ENCODE peak calls at places on chromosomes 2 and 18, in eight cellular contexts. P is mammary epithelial cell, Y is stomach, A is left lung, O is transverse colon, C is heart left ventricle, F is hepatocyte, X is right lobe of liver. G is an unnamed sample.

GRCh38 chr18:9612215-9612830 is 2.0 kb downstream of the PPP4R1 start:
- DNase-seq in P (peak; percentile 67), Y (peak; percentile 44), A (no peak), O (peak; percentile 35), C (no peak), F (peak; percentile 61), X (no peak), G (peak; percentile 53)

GRCh38 chr18:10252494-10252893 is 201.9 kb upstream of the APCDD1 start:
- DNase-seq in P (no peak), Y (no peak), A (no peak), O (no peak), C (no peak), F (no peak), X (no peak), G (no peak)

GRCh38 chr2:60554649-60555065 is 1.2 kb upstream of the BCL11A start:
- DNase-seq in P (no peak), Y (no peak), A (peak; percentile 81), O (peak; percentile 37), C (no peak), F (peak; percentile 48), X (no peak), G (peak; percentile 55)

GRCh38 chr2:107412981-107413380 is 413.7 kb upstream of the RGPD4 start:
- DNase-seq in P (no peak), Y (no peak), A (no peak), O (no peak), C (no peak), F (no peak), X (no peak), G (no peak)

GRCh38 chr2:208006833-208007232 is 18.5 kb downstream of the PLEKHM3 start:
- DNase-seq in P (peak; percentile 82), Y (no peak), A (no peak), O (no peak), C (no peak), F (no peak), X (no peak), G (no peak)

GRCh38 chr2:28594369-28595108 is 98.7 kb downstream of the PLB1 start:
- DNase-seq in P (peak; percentile 94), Y (peak; percentile 96), A (peak; percentile 93), O (peak; percentile 96), C (peak; percentile 90), F (peak; percentile 95), X (peak; percentile 84), G (peak; percentile 96)

GRCh38 chr2:119063146-119063545 is 95.4 kb downstream of the C1QL2 start:
- DNase-seq in P (no peak), Y (no peak), A (no peak), O (no peak), C (no peak), F (no peak), X (no peak), G (no peak)

GRCh38 chr18:37322497-37323035 is 243.0 kb downstream of the CELF4 start:
- DNase-seq in P (no peak), Y (peak; percentile 42), A (no peak), O (peak; percentile 17), C (no peak), F (peak; percentile 53), X (peak; percentile 52), G (peak; percentile 24)

DNA sequence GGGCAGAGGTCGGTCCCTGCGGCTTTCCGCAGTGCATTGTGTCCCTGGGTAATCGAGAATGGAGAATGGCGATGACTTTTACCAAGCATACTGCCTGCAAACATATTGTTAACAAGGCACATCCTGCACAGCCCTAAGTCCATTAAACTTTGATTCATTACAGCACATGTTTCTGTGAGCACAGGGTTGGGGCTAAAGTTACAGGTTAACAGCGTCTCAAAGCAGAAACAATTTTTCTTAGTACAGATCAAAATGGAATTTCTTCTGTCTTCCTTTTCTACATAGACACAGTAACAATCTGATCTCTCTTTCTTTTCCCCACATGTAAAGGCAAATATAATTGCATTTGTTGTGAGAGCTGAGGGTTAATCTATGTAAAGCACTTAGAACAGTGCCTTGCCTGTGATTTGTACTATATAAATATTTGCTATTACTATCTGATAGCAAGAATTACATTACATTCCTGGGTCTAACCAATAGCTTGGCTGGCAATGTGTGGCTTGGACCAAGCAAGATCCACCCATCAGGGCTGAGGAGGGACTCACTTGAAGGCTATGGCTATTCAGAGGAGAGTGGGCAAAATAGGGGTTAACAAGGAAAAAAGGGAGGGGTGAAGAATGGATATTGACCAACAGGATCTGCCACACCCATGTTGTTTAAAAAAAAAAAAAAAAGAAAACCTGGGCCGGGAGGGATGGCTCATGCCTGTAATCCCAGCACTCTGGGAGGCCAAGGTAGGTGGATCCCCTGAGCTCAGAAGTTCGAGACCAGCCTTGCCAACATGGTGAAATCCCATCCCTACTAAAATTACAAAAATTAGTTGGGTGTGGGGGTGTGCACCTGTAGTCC is 19.8 kb upstream of the TMBIM1 start:
- DNase-seq in P (no peak), Y (peak; percentile 79), A (no peak), O (peak; percentile 33), C (no peak), F (peak; percentile 82), X (no peak), G (peak; percentile 57)
- H3K4me1 ChIP-seq in P (peaks cover 4% of the 10 kb centered on the region), Y (peaks cover 35% of the 10 kb centered on the region), A (peaks cover 57% of the 10 kb centered on the region), O (peaks cover 36% of the 10 kb centered on the region), C (no peaks in the 10 kb centered on the region), F (peaks cover 33% of the 10 kb centered on the region), X (peaks cover 38% of the 10 kb centered on the region), G (no peaks in the 10 kb centered on the region)

GRCh38 chr2:109718139-109718538 is 76.0 kb upstream of the RGPD5 start:
- DNase-seq in P (no peak), Y (no peak), A (no peak), O (no peak), C (no peak), F (no peak), X (no peak), G (no peak)

GRCh38 chr2:109711230-109712125 is 82.6 kb upstream of the RGPD5 start:
- DNase-seq in P (no peak), Y (no peak), A (no peak), O (no peak), C (no peak), F (no peak), X (no peak), G (no peak)

GRCh38 chr2:109712126-109712455 is 82.0 kb upstream of the RGPD5 start:
- DNase-seq in P (no peak), Y (no peak), A (no peak), O (no peak), C (no peak), F (no peak), X (peak; percentile 16), G (peak; percentile 7)

GRCh38 chr2:109712746-109713145 is 81.4 kb upstream of the RGPD5 start:
- DNase-seq in P (no peak), Y (peak; percentile 7), A (no peak), O (no peak), C (no peak), F (no peak), X (no peak), G (peak; percentile 10)

DNA sequence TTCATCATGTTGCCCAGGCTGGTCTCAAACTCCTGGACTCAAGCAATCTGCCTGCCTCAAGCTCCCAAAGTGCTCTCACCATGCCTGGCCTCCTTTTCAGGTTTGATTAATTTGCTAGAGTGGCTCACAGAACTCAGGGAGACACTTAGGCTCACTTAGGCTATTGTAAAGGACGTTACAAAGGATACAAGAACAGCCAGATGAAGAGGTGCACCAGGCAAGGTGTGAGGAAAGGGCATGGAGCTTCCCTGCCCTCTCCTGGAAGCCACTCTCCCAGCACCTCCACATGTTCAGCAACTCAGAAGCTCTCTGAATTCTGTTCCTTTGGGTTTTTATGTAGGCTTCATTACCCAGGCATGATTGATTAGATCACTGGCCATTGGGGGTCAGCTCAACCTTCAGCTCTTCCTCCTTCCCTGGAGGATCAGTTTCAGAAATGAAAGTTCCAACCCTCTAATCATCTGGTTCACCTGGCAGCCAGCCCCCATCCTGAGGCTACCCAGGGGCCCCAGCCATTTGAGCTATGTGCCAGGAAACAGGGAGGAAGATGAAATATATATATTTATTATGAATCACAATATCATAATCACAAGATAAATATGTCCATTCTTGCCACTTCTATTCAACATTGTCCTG is 78.7 kb upstream of the RGPD5 start:
- DNase-seq in P (peak; percentile 51), Y (peak; percentile 50), A (no peak), O (peak; percentile 67), C (no peak), F (peak; percentile 62), X (peak; percentile 67), G (peak; percentile 61)
- TF ChIP-seq CTCF in P (peak; percentile 94), Y (no peak), A (peak; percentile 25), O (peak; percentile 76), C (peak; percentile 51), F (peak; percentile 58), X (peak; percentile 72), G (peak; percentile 70)

GRCh38 chr2:231909631-231910030 is 16.6 kb downstream of the NPPC start:
- DNase-seq in P (no peak), Y (no peak), A (peak; percentile 1), O (no peak), C (peak; percentile 10), F (no peak), X (no peak), G (no peak)

GRCh38 chr2:231908584-231908983 is 17.6 kb downstream of the NPPC start:
- DNase-seq in P (no peak), Y (no peak), A (peak; percentile 12), O (no peak), C (peak; percentile 18), F (no peak), X (no peak), G (no peak)

GRCh38 chr2:231910771-231911170 is 15.4 kb downstream of the NPPC start:
- DNase-seq in P (no peak), Y (no peak), A (no peak), O (no peak), C (peak; percentile 14), F (no peak), X (no peak), G (no peak)

GRCh38 chr2:231905026-231905425 is 21.2 kb downstream of the NPPC start:
- DNase-seq in P (no peak), Y (no peak), A (peak; percentile 58), O (no peak), C (peak; percentile 41), F (no peak), X (no peak), G (no peak)

GRCh38 chr2:231907765-231908164 is 18.4 kb downstream of the NPPC start:
- DNase-seq in P (no peak), Y (no peak), A (peak; percentile 7), O (no peak), C (no peak), F (no peak), X (no peak), G (no peak)
- H3K4me1 ChIP-seq in P (peaks cover 3% of the 10 kb centered on the region), Y (no peaks in the 10 kb centered on the region), A (no peaks in the 10 kb centered on the region), O (no peaks in the 10 kb centered on the region), C (no peaks in the 10 kb centered on the region), F (no peaks in the 10 kb centered on the region), X (no peaks in the 10 kb centered on the region), G (no peaks in the 10 kb centered on the region)

GRCh38 chr2:229339613-229340012 is 68.5 kb upstream of the PID1 start:
- DNase-seq in P (no peak), Y (no peak), A (no peak), O (no peak), C (no peak), F (no peak), X (no peak), G (no peak)

GRCh38 chr2:229344151-229344551 is 73.1 kb upstream of the PID1 start:
- DNase-seq in P (peak; percentile 65), Y (no peak), A (no peak), O (no peak), C (no peak), F (peak; percentile 34), X (no peak), G (no peak)

GRCh38 chr2:229340086-229340760 is 69.1 kb upstream of the PID1 start:
- DNase-seq in P (no peak), Y (no peak), A (no peak), O (no peak), C (no peak), F (no peak), X (no peak), G (no peak)

GRCh38 chr2:229343661-229344060 is 72.6 kb upstream of the PID1 start:
- DNase-seq in P (no peak), Y (no peak), A (no peak), O (no peak), C (no peak), F (no peak), X (no peak), G (no peak)

DNA sequence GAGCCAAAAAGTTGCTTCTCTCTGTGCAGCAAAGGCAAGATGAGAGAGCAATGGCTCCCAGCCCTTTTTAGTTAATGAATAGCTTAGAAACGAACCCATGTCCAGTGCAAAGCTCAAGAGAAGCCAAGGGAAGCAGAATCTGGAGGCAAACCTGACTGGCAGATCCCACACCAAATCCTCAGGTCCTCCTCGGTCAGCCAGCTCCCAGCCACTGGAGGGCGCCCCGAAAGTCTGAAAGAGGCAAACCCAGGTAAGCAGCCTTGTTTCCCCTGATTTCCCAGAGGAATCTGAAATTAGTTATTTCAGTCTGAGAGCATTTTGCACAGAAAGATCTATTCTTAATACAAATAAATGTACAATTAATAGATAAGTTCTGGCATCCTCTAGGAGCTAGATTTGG is 71.3 kb upstream of the PID1 start:
- DNase-seq in P (peak; percentile 55), Y (peak; percentile 40), A (peak; percentile 83), O (peak; percentile 31), C (peak; percentile 69), F (peak; percentile 64), X (peak; percentile 65), G (peak; percentile 39)
- TF ChIP-seq CTCF in P (peak; percentile 73), Y (no peak), A (peak; percentile 38), O (no peak), C (peak; percentile 30), F (peak; percentile 52), X (peak; percentile 42), G (peak; percentile 31)